ENCODE peak calls at places on chromosome X, in five cellular contexts. V is endothelial cell, A is HL-60, O is HFF-Myc, E is brain microvascular endothelial cell. T is an unnamed sample.

GRCh38 chrX:41730101-41730500 is 6.1 kb downstream of the GPR82 start:
- DNase-seq in V (no peak), A (no peak), O (no peak), E (no peak), T (no peak)

GRCh38 chrX:153953342-153953830 is 8.9 kb upstream of the RENBP start:
- DNase-seq in V (peak; percentile 77), A (peak; percentile 72), O (no peak), E (peak; percentile 51), T (peak; percentile 17)

GRCh38 chrX:11781734-11782370 is 23.8 kb downstream of the MSL3 start:
- DNase-seq in V (no peak), A (no peak), O (no peak), E (no peak), T (no peak)

GRCh38 chrX:18617351-18617750 is 54.6 kb downstream of the RS1 start:
- DNase-seq in V (no peak), A (no peak), O (peak; percentile 10), E (peak; percentile 53), T (peak; percentile 41)

GRCh38 chrX:18465051-18465450 is 39.6 kb downstream of the CDKL5 start:
- DNase-seq in V (no peak), A (no peak), O (no peak), E (no peak), T (no peak)

GRCh38 chrX:95585321-95585720 is 1099.3 kb upstream of the DIAPH2 start:
- DNase-seq in V (no peak), A (no peak), O (no peak), E (no peak), T (no peak)

GRCh38 chrX:20265221-20265725 is 1.4 kb downstream of the RPS6KA3 start:
- DNase-seq in V (peak; percentile 16), A (peak; percentile 49), O (no peak), E (peak; percentile 87), T (peak; percentile 57)

GRCh38 chrX:100647095-100647494 is 3.1 kb downstream of the SRPX2 start:
- DNase-seq in V (no peak), A (no peak), O (no peak), E (no peak), T (no peak)

GRCh38 chrX:21700967-21701366 is 42.8 kb upstream of the KLHL34 start:
- DNase-seq in V (no peak), A (no peak), O (no peak), E (no peak), T (no peak)

GRCh38 chrX:12956704-12957541 is 18.0 kb upstream of the TMSB4X start:
- DNase-seq in V (no peak), A (peak; percentile 93), O (no peak), E (no peak), T (peak; percentile 11)

GRCh38 chrX:1581132-1581531 is 10.3 kb upstream of the AKAP17A start:
- DNase-seq in V (no peak), A (peak; percentile 83), O (peak; percentile 27), E (peak; percentile 57), T (peak; percentile 16)

GRCh38 chrX:102934624-102935023 is 2.4 kb upstream of the RAB40AL start:
- DNase-seq in V (peak; percentile 28), A (peak; percentile 43), O (no peak), E (peak; percentile 25), T (peak; percentile 31)

GRCh38 chrX:7027071-7027470 is 120.4 kb upstream of the STS start:
- DNase-seq in V (no peak), A (no peak), O (no peak), E (no peak), T (no peak)

GRCh38 chrX:1661048-1661921 is 46.4 kb downstream of the ASMT start:
- DNase-seq in V (no peak), A (peak; percentile 92), O (no peak), E (no peak), T (no peak)

GRCh38 chrX:2631743-2632532 is 59.2 kb upstream of the CD99 start:
- DNase-seq in V (no peak), A (peak; percentile 47), O (no peak), E (no peak), T (no peak)

GRCh38 chrX:45850775-45851433 is 650.2 kb upstream of the DIPK2B start:
- DNase-seq in V (peak; percentile 26), A (peak; percentile 40), O (no peak), E (peak; percentile 2), T (no peak)

GRCh38 chrX:40009462-40009851 is 88.3 kb downstream of the BCOR start:
- DNase-seq in V (no peak), A (no peak), O (no peak), E (no peak), T (no peak)

GRCh38 chrX:47862680-47863079 is 26.0 kb downstream of the ZNF81 start:
- DNase-seq in V (no peak), A (no peak), O (no peak), E (no peak), T (no peak)

GRCh38 chrX:106894978-106895452 is 8.1 kb downstream of the RIPPLY1 start:
- DNase-seq in V (no peak), A (no peak), O (peak; percentile 48), E (peak; percentile 56), T (peak; percentile 63)

GRCh38 chrX:56314334-56314733 is 82.2 kb downstream of the KLF8 start:
- DNase-seq in V (no peak), A (no peak), O (no peak), E (no peak), T (no peak)

GRCh38 chrX:19956923-19957322 is 33.9 kb downstream of the BCLAF3 start:
- DNase-seq in V (no peak), A (no peak), O (no peak), E (no peak), T (no peak)

GRCh38 chrX:54640721-54641120 is 110.7 kb downstream of the GNL3L start:
- DNase-seq in V (no peak), A (no peak), O (peak; percentile 31), E (no peak), T (no peak)

GRCh38 chrX:68731254-68731653 is 83.8 kb downstream of the STARD8 start:
- DNase-seq in V (no peak), A (no peak), O (no peak), E (no peak), T (no peak)

DNA sequence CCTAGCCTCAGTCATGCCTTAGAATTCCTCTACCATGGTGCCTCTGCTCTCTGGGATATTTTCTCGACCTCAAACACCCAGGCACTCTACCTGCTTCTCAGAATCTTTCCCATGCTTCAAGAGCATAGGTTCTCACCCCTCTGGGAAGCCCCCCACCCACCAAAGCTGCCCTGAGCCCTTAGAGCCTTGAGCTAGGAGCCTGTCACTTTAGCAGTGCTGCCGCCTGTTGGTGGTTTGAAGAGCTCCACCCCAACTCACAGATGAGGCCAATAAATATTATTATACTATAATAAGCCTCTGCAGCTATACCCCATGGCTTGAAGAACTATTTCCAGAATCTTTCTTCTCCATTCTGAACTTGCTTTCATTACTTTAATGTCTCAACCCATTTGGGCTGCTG is 109.7 kb downstream of the RTL5 start:
- DNase-seq in V (peak; percentile 15), A (peak; percentile 16), O (no peak), E (no peak), T (no peak)
- TF ChIP-seq CTCF in V (peak; percentile 59), A (no peak), O (peak; percentile 56), E (peak; percentile 78), T (peak; percentile 73)

GRCh38 chrX:130330706-130331105 is 9.0 kb upstream of the SLC25A14 start:
- DNase-seq in V (peak; percentile 24), A (peak; percentile 50), O (peak; percentile 16), E (peak; percentile 55), T (peak; percentile 41)
- TF ChIP-seq CTCF in V (no peak), A (peak; percentile 15), O (peak; percentile 51), E (peak; percentile 76), T (peak; percentile 63)

GRCh38 chrX:144681501-144681900 is 565.8 kb upstream of the SPANXN1 start:
- DNase-seq in V (no peak), A (no peak), O (no peak), E (peak; percentile 5), T (no peak)

GRCh38 chrX:144683247-144683646 is 564.1 kb upstream of the SPANXN1 start:
- DNase-seq in V (no peak), A (no peak), O (no peak), E (no peak), T (no peak)
- TF ChIP-seq CTCF in V (no peak), A (no peak), O (no peak), E (no peak), T (no peak)

DNA sequence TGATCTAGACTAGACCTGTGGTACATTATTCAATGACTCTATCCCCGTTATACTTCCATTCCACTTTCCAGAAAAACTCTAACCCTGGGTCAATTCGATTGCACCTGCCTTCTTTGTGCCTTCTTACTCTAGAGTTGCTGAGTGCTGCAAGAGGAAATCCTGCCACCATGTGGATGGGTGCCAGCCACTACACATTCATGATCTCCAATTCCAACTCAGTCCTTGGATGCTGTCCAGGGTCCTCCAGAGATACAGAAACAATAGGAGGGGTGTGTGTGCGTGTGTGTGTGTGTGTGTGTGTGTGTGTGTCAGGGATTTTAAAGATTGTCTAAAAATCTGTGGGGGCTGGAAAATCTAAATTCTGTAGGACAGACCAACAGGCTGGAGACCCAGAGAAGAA is 42.9 kb upstream of the INTS6L start:
- DNase-seq in V (peak; percentile 51), A (peak; percentile 46), O (peak; percentile 33), E (peak; percentile 72), T (peak; percentile 52)
- TF ChIP-seq CTCF in V (no peak), A (peak; percentile 26), O (peak; percentile 18), E (peak; percentile 60), T (peak; percentile 57)

DNA sequence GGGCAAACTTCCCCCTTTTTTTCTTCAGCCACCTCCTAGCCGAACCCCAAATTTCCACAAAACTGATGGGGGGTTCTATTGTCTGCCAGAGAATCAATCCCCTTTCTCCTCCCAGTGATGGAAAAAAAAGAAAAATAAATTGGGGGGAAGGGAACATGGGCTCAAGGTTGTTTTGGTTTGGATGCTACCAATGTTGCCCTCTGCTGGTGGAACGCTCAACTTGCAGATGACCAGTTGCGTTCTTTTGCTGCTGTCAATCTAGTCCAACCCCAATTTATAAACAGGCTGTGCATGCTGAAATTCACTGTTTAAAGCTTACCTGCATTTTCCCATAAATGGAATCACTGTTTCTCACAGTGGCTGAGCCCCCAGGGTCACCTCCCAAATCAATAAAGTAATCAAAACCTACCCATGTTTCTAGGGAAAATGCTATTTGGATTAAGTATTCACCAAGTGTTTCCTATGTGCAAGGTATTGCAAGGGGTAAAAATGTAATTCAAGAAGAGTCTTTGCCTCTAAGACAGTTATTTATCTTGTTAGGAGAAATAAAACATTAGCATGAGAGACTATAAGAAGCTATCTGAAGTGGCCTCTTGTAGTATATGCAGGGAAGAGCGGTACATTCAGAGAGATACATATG is 116.7 kb upstream of the TMEM164 start:
- DNase-seq in V (peak; percentile 38), A (peak; percentile 65), O (no peak), E (peak; percentile 38), T (peak; percentile 33)
- TF ChIP-seq CTCF in V (peak; percentile 71), A (peak; percentile 67), O (peak; percentile 68), E (peak; percentile 82), T (peak; percentile 82)